ENCODE peak calls at places on chromosomes 3 and 15, in nine cellular contexts. S is adrenal gland, O is K562, U is right lobe of liver, Z is A549, J is IMR-90, P is esophagus muscularis mucosa, T is HepG2, E is body of pancreas. I is an unnamed sample.

GRCh38 chr3:136544532-136544931 is 207.6 kb downstream of the STAG1 start:
- DNase-seq in S (no peak), T (no peak), U (no peak), J (peak; percentile 31), O (no peak), Z (no peak), E (no peak), P (no peak), I (no peak)

GRCh38 chr15:67240235-67241131 is 14.0 kb downstream of the AAGAB start:
- DNase-seq in O (no peak), P (no peak), Z (peak; percentile 57), E (peak; percentile 51), T (peak; percentile 13), U (no peak), S (no peak), J (no peak), I (no peak)

GRCh38 chr3:133532951-133533350 is 40.5 kb upstream of the CDV3 start:
- DNase-seq in Z (no peak), U (no peak), O (no peak), S (no peak), T (no peak), E (no peak), P (no peak), J (peak; percentile 81), I (no peak)

GRCh38 chr3:41991399-41991798 is 29.5 kb upstream of the ULK4 start:
- DNase-seq in U (no peak), O (no peak), S (no peak), Z (no peak), T (no peak), E (no peak), P (no peak), J (no peak), I (no peak)

GRCh38 chr15:23497710-23498111 is 50.7 kb upstream of the GOLGA6L2 start:
- DNase-seq in O (peak; percentile 15), J (no peak), Z (peak; percentile 54), E (no peak), P (no peak), U (no peak), S (no peak), T (no peak), I (no peak)

GRCh38 chr3:182738583-182739514 is 54.5 kb upstream of the ATP11B start:
- DNase-seq in J (no peak), S (no peak), E (peak; percentile 70), U (no peak), P (no peak), O (no peak), Z (no peak), T (no peak), I (no peak)

GRCh38 chr15:74680461-74680860 is 15.4 kb downstream of the EDC3 start:
- DNase-seq in S (no peak), O (no peak), T (no peak), U (no peak), E (no peak), Z (no peak), P (no peak), J (peak; percentile 23), I (no peak)

GRCh38 chr3:140463401-140463800 is 214.5 kb upstream of the TRIM42 start:
- DNase-seq in O (no peak), T (no peak), J (no peak), S (no peak), U (no peak), Z (no peak), P (no peak), E (no peak), I (peak; percentile 57)

GRCh38 chr15:53910852-53911251 is 67.4 kb upstream of the UNC13C start:
- DNase-seq in J (no peak), S (no peak), P (no peak), Z (no peak), U (no peak), T (no peak), E (no peak), O (no peak), I (no peak)

GRCh38 chr3:183213941-183214612 is 39.0 kb upstream of the B3GNT5 start:
- DNase-seq in J (no peak), U (no peak), P (no peak), O (no peak), S (no peak), E (no peak), T (no peak), Z (no peak), I (no peak)

GRCh38 chr3:119294889-119295769 is 946 bp downstream of the ARHGAP31 start:
- DNase-seq in O (no peak), S (peak; percentile 55), E (peak; percentile 34), P (peak; percentile 92), J (peak; percentile 37), U (no peak), Z (peak; percentile 28), T (no peak), I (peak; percentile 68)

GRCh38 chr3:150922611-150923010 is 17.4 kb upstream of the MINDY4B start:
- DNase-seq in Z (peak; percentile 17), O (peak; percentile 63), P (no peak), T (no peak), S (no peak), E (no peak), J (no peak), U (no peak), I (no peak)

GRCh38 chr3:59056706-59057105 is 6.9 kb upstream of the CFAP20DC start:
- DNase-seq in U (no peak), Z (no peak), T (no peak), P (no peak), E (no peak), S (no peak), J (peak; percentile 19), O (no peak), I (no peak)

GRCh38 chr3:22371592-22372291 is 620.7 kb upstream of the ZNF385D start:
- DNase-seq in P (no peak), U (no peak), T (no peak), E (no peak), S (no peak), J (no peak), O (no peak), Z (no peak), I (peak; percentile 26)

GRCh38 chr3:79230254-79230653 is 537.5 kb downstream of the ROBO1 start:
- DNase-seq in J (no peak), E (no peak), P (no peak), U (no peak), T (no peak), Z (no peak), S (no peak), O (no peak), I (no peak)

GRCh38 chr3:75136100-75136897 is 521.8 kb upstream of the CNTN3 start:
- DNase-seq in T (peak; percentile 24), Z (peak; percentile 67), P (no peak), S (no peak), E (no peak), O (no peak), J (no peak), U (no peak), I (no peak)

GRCh38 chr3:146929696-146930095 is 324.6 kb upstream of the PLSCR5 start:
- DNase-seq in J (peak; percentile 1), T (no peak), U (no peak), S (no peak), E (no peak), O (no peak), Z (no peak), P (no peak), I (no peak)

GRCh38 chr3:197847866-197848401 is 56.9 kb downstream of the LRCH3 start:
- DNase-seq in T (no peak), S (no peak), E (no peak), U (no peak), O (no peak), Z (no peak), J (peak; percentile 42), P (no peak), I (no peak)

GRCh38 chr15:70267879-70268278 is 170.2 kb upstream of the TLE3 start:
- DNase-seq in P (no peak), S (no peak), U (no peak), O (no peak), Z (no peak), T (no peak), E (no peak), J (peak; percentile 15), I (no peak)

GRCh38 chr15:80182611-80183210 is 29.9 kb downstream of the FAH start:
- DNase-seq in Z (no peak), S (peak; percentile 64), U (no peak), P (no peak), O (no peak), J (peak; percentile 89), T (no peak), E (no peak), I (no peak)

DNA sequence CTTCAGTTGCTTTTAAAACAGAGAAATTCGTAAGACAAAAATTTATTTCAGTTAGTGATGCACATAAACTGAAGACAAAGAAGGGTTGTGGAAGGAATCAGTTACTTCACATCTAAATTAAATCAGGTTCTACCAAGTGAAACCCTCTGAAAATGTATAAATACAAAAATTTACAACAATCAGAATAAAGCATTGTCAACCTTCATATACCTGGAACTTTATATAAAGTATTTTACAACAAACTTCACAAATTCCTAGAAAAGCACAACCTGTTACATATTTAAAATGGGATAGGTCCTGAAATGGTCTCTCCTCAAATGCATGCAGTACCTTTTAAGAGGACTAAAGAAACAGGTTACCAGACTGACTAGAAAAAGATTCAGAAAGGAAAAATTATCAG is 26.9 kb downstream of the ATOSA start:
- DNase-seq in Z (no peak), U (no peak), O (no peak), E (no peak), T (no peak), J (no peak), S (no peak), P (no peak), I (no peak)
- H3K27ac ChIP-seq in Z (peak overlapping the region; percentile 85), U (no peak overlapping the region), O (peak overlapping the region; percentile 68), E (peak overlapping the region; percentile 41), T (peak overlapping the region; percentile 56), J (no peak overlapping the region), S (peak overlapping the region; percentile 72), P (peak overlapping the region; percentile 73), I (peak overlapping the region; percentile 68)

DNA sequence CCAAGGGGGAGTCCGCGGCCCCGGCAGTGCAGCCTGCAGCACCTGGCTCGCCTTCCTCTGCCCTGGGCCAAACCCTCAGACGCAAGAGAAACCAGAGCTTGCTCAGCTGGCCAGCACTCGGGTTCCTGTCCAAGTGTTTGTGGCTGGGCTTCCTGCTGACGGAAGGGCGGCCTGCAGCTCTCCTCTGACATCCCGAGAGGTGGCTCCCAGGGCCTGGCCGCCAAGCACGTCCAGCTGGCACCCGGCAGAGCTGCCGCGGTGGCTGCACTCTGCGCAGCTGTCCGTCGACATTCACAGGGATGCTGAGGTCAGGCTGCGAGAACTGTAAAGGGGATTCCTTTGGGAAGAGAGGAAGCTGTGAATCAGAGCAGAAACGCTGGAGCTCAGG is 85.6 kb downstream of the CPN2 start:
- DNase-seq in T (no peak), S (peak; percentile 86), Z (no peak), J (peak; percentile 93), P (no peak), O (no peak), E (peak; percentile 84), U (peak; percentile 93), I (peak; percentile 97)
- TF ChIP-seq POLR2A in T (no peak), S (peak; percentile 43), Z (no peak), J (no peak), P (no peak), O (no peak), E (peak; percentile 7), U (no peak), I (no peak)

GRCh38 chr15:89662893-89663673 is 7.8 kb upstream of the KIF7 start:
- DNase-seq in O (no peak), P (no peak), U (no peak), Z (no peak), E (peak; percentile 51), S (peak; percentile 78), J (peak; percentile 92), T (no peak), I (peak; percentile 65)
- H3K27ac ChIP-seq in O (no peak overlapping the region), P (peak overlapping the region; percentile 69), U (no peak overlapping the region), Z (no peak overlapping the region), E (no peak overlapping the region), S (peak overlapping the region; percentile 79), J (peak overlapping the region; percentile 70), T (no peak overlapping the region), I (peak overlapping the region; percentile 77)

GRCh38 chr15:94263341-94264273 is 32.2 kb downstream of the MCTP2 start:
- DNase-seq in P (no peak), U (no peak), J (peak; percentile 48), S (no peak), O (no peak), T (no peak), Z (no peak), E (no peak), I (no peak)
- TF ChIP-seq POLR2A in P (no peak), U (no peak), J (no peak), S (no peak), O (no peak), T (no peak), Z (no peak), E (no peak), I (no peak)

I was measured in heart left ventricle.